ENCODE peak calls at places on chromosomes 6 and 20, in seven cellular contexts. W is aorta, I is foreskin fibroblast, V is cardiac fibroblast, H is transverse colon, Z is tibial nerve, Q is endothelial cell of umbilical vein. Y is an unnamed sample.

GRCh38 chr6:146851837-146852236 is 253.1 kb downstream of the ADGB start:
- DNase-seq in W (no peak), I (peak; percentile 86), V (peak; percentile 90), H (no peak), Z (no peak), Q (no peak), Y (no peak)

GRCh38 chr6:166145751-166146150 is 21.9 kb downstream of the TBXT start:
- DNase-seq in W (no peak), I (no peak), V (peak; percentile 10), H (no peak), Z (no peak), Q (no peak), Y (no peak)

GRCh38 chr6:29005183-29005885 is at the start of gene ZNF311:
- DNase-seq in W (peak; percentile 74), I (peak; percentile 52), V (peak; percentile 80), H (peak; percentile 60), Z (peak; percentile 60), Q (peak; percentile 57), Y (peak; percentile 47)

GRCh38 chr20:22333885-22334545 is 250.4 kb downstream of the FOXA2 start:
- DNase-seq in W (peak; percentile 62), I (peak; percentile 26), V (peak; percentile 74), H (peak; percentile 52), Z (peak; percentile 37), Q (peak; percentile 62), Y (peak; percentile 35)

GRCh38 chr6:98835149-98836024 is 1.0 kb downstream of the POU3F2 start:
- DNase-seq in W (peak; percentile 49), I (no peak), V (no peak), H (no peak), Z (no peak), Q (no peak), Y (no peak)

GRCh38 chr20:63737940-63738686 is 1.5 kb upstream of the SLC2A4RG start:
- DNase-seq in W (peak; percentile 58), I (no peak), V (no peak), H (peak; percentile 52), Z (no peak), Q (no peak), Y (no peak)

GRCh38 chr20:10565191-10565921 is 108.4 kb downstream of the JAG1 start:
- DNase-seq in W (peak; percentile 74), I (peak; percentile 84), V (peak; percentile 88), H (no peak), Z (peak; percentile 64), Q (peak; percentile 66), Y (no peak)

GRCh38 chr6:114862809-114863208 is 520.0 kb upstream of the HS3ST5 start:
- DNase-seq in W (no peak), I (no peak), V (no peak), H (no peak), Z (no peak), Q (no peak), Y (no peak)

GRCh38 chr20:36632487-36633284 is 13.3 kb downstream of the SLA2 start:
- DNase-seq in W (no peak), I (no peak), V (no peak), H (no peak), Z (no peak), Q (no peak), Y (no peak)

GRCh38 chr20:8953300-8953699 is 115.6 kb upstream of the PLCB4 start:
- DNase-seq in W (no peak), I (no peak), V (no peak), H (no peak), Z (no peak), Q (no peak), Y (no peak)

GRCh38 chr20:10034717-10035571 is at the start of gene ANKEF1:
- DNase-seq in W (peak; percentile 76), I (peak; percentile 48), V (peak; percentile 46), H (peak; percentile 92), Z (peak; percentile 22), Q (peak; percentile 64), Y (peak; percentile 82)

GRCh38 chr6:168095741-168096250 is 16.8 kb upstream of the FRMD1 start:
- DNase-seq in W (peak; percentile 10), I (no peak), V (no peak), H (no peak), Z (no peak), Q (no peak), Y (no peak)

GRCh38 chr6:51738614-51739013 is 348.8 kb downstream of the PKHD1 start:
- DNase-seq in W (no peak), I (no peak), V (no peak), H (no peak), Z (no peak), Q (no peak), Y (no peak)

GRCh38 chr6:18221288-18221615 is 43.1 kb downstream of the DEK start:
- DNase-seq in W (no peak), I (no peak), V (no peak), H (no peak), Z (no peak), Q (no peak), Y (no peak)

GRCh38 chr6:162889303-162889702 is 161.5 kb downstream of the PACRG start:
- DNase-seq in W (no peak), I (no peak), V (no peak), H (no peak), Z (no peak), Q (no peak), Y (no peak)

GRCh38 chr6:114164206-114164605 is 178.6 kb downstream of the HS3ST5 start:
- DNase-seq in W (no peak), I (no peak), V (no peak), H (no peak), Z (no peak), Q (no peak), Y (no peak)

GRCh38 chr20:9427977-9428607 is 86.3 kb upstream of the LAMP5 start:
- DNase-seq in W (no peak), I (no peak), V (no peak), H (no peak), Z (no peak), Q (no peak), Y (no peak)

GRCh38 chr6:168309183-168309582 is 10.4 kb downstream of the DACT2 start:
- DNase-seq in W (no peak), I (no peak), V (no peak), H (no peak), Z (no peak), Q (no peak), Y (no peak)

GRCh38 chr20:36653456-36653855 is 7.5 kb upstream of the SLA2 start:
- DNase-seq in W (no peak), I (no peak), V (no peak), H (no peak), Z (no peak), Q (no peak), Y (no peak)

GRCh38 chr20:49794336-49795124 is 18.1 kb upstream of the SLC9A8 start:
- DNase-seq in W (no peak), I (no peak), V (peak; percentile 9), H (peak; percentile 46), Z (no peak), Q (no peak), Y (peak; percentile 87)

GRCh38 chr6:113326781-113327180 is 530.4 kb upstream of the MARCKS start:
- DNase-seq in W (no peak), I (no peak), V (no peak), H (no peak), Z (no peak), Q (no peak), Y (no peak)

GRCh38 chr6:19892250-19892649 is 55.1 kb downstream of the ID4 start:
- DNase-seq in W (no peak), I (no peak), V (no peak), H (peak; percentile 14), Z (no peak), Q (no peak), Y (no peak)

GRCh38 chr6:27505209-27506027 is 32.5 kb upstream of the ZNF184 start:
- DNase-seq in W (no peak), I (peak; percentile 24), V (peak; percentile 94), H (peak; percentile 21), Z (peak; percentile 69), Q (peak; percentile 37), Y (no peak)

GRCh38 chr6:27500177-27500576 is 27.3 kb upstream of the ZNF184 start:
- DNase-seq in W (no peak), I (no peak), V (no peak), H (no peak), Z (no peak), Q (no peak), Y (no peak)

GRCh38 chr6:27502508-27503435 is 29.9 kb upstream of the ZNF184 start:
- DNase-seq in W (peak; percentile 68), I (peak; percentile 72), V (peak; percentile 90), H (peak; percentile 57), Z (peak; percentile 78), Q (peak; percentile 68), Y (peak; percentile 22)

GRCh38 chr6:27503436-27504030 is 30.6 kb upstream of the ZNF184 start:
- DNase-seq in W (peak; percentile 67), I (peak; percentile 54), V (peak; percentile 89), H (peak; percentile 53), Z (peak; percentile 78), Q (peak; percentile 83), Y (peak; percentile 59)

GRCh38 chr6:27501187-27501586 is 28.3 kb upstream of the ZNF184 start:
- DNase-seq in W (no peak), I (no peak), V (no peak), H (no peak), Z (no peak), Q (no peak), Y (no peak)
- H3K4me3 ChIP-seq in W (no peak overlapping the region), I (no peak overlapping the region), V (no peak overlapping the region), H (no peak overlapping the region), Z (no peak overlapping the region), Q (no peak overlapping the region), Y (no peak overlapping the region)

GRCh38 chr6:125259354-125259736 is 42.4 kb downstream of the HDDC2 start:
- DNase-seq in W (no peak), I (no peak), V (peak; percentile 42), H (no peak), Z (no peak), Q (no peak), Y (no peak)

GRCh38 chr6:125257351-125257750 is 44.4 kb downstream of the HDDC2 start:
- DNase-seq in W (no peak), I (no peak), V (no peak), H (no peak), Z (no peak), Q (no peak), Y (no peak)

GRCh38 chr6:125255201-125255600 is 46.6 kb downstream of the HDDC2 start:
- DNase-seq in W (no peak), I (no peak), V (peak; percentile 48), H (no peak), Z (no peak), Q (no peak), Y (no peak)

GRCh38 chr6:125262026-125263013 is 39.4 kb downstream of the HDDC2 start:
- DNase-seq in W (peak; percentile 85), I (peak; percentile 16), V (peak; percentile 70), H (no peak), Z (no peak), Q (no peak), Y (no peak)

GRCh38 chr6:125258651-125259353 is 43.0 kb downstream of the HDDC2 start:
- DNase-seq in W (no peak), I (no peak), V (no peak), H (no peak), Z (no peak), Q (no peak), Y (no peak)
- H3K4me3 ChIP-seq in W (no peak overlapping the region), I (no peak overlapping the region), V (no peak overlapping the region), H (no peak overlapping the region), Z (no peak overlapping the region), Q (no peak overlapping the region), Y (no peak overlapping the region)

GRCh38 chr6:142856857-142857608 is 87.9 kb downstream of the HIVEP2 start:
- DNase-seq in W (no peak), I (no peak), V (no peak), H (peak; percentile 32), Z (no peak), Q (no peak), Y (no peak)
- H3K4me3 ChIP-seq in W (no peak overlapping the region), I (no peak overlapping the region), V (no peak overlapping the region), H (no peak overlapping the region), Z (no peak overlapping the region), Q (no peak overlapping the region), Y (no peak overlapping the region)

GRCh38 chr20:57473246-57474042 is 51.5 kb downstream of the CTCFL start:
- DNase-seq in W (peak; percentile 60), I (no peak), V (peak; percentile 13), H (no peak), Z (no peak), Q (no peak), Y (no peak)
- H3K4me3 ChIP-seq in W (no peak overlapping the region), I (no peak overlapping the region), V (no peak overlapping the region), H (no peak overlapping the region), Z (no peak overlapping the region), Q (no peak overlapping the region), Y (no peak overlapping the region)